ENCODE peak calls at places on chromosomes 16 and 17, in five cellular contexts. R is endodermal cell, V is brain microvascular endothelial cell, W is glutamatergic neuron, I is AG09309. U is an unnamed sample.
A peak's percentile ranks its signal among the peaks of the same experiment; 100 is the strongest.

GRCh38 chr16:12002447-12003006 is 26.0 kb downstream of the SNX29 start:
- DNase-seq in R (no peak), V (peak; percentile 51), W (peak; percentile 46), I (no peak), U (no peak)

GRCh38 chr16:4880006-4880580 is 32.8 kb downstream of the UBN1 start:
- DNase-seq in R (no peak), V (no peak), W (no peak), I (no peak), U (no peak)

GRCh38 chr16:1615761-1616160 is 3.6 kb downstream of the CRAMP1 start:
- DNase-seq in R (no peak), V (no peak), W (no peak), I (no peak), U (no peak)

GRCh38 chr17:69466905-69467630 is 52.6 kb downstream of the MAP2K6 start:
- DNase-seq in R (peak; percentile 95), V (peak; percentile 35), W (peak; percentile 28), I (no peak), U (no peak)

GRCh38 chr16:67326472-67327309 is at the start of the genes KCTD19 and LRRC36:
- DNase-seq in R (peak; percentile 99), V (no peak), W (peak; percentile 95), I (no peak), U (peak; percentile 80)

GRCh38 chr16:27745348-27745747 is 195.4 kb downstream of the KATNIP start:
- DNase-seq in R (no peak), V (peak; percentile 12), W (no peak), I (no peak), U (no peak)

GRCh38 chr17:82358467-82359350 is at the start of gene TEX19:
- DNase-seq in R (peak; percentile 68), V (no peak), W (no peak), I (no peak), U (no peak)

GRCh38 chr17:46013502-46014165 is 14.6 kb downstream of the STH start:
- DNase-seq in R (no peak), V (peak; percentile 20), W (no peak), I (peak; percentile 39), U (no peak)

GRCh38 chr17:65886240-65886639 is 305.7 kb downstream of the CEP112 start:
- DNase-seq in R (no peak), V (no peak), W (no peak), I (peak; percentile 51), U (no peak)

GRCh38 chr17:64319531-64319930 is 56.5 kb upstream of the TEX2 start:
- DNase-seq in R (no peak), V (no peak), W (no peak), I (no peak), U (no peak)

GRCh38 chr17:81380117-81380516 is 15.1 kb upstream of the BAHCC1 start:
- DNase-seq in R (no peak), V (no peak), W (no peak), I (no peak), U (no peak)

GRCh38 chr17:66398059-66398458 is 95.6 kb downstream of the PRKCA start:
- DNase-seq in R (no peak), V (no peak), W (no peak), I (no peak), U (no peak)

GRCh38 chr17:2253768-2254406 is 49.7 kb downstream of the SMG6 start:
- DNase-seq in R (no peak), V (no peak), W (no peak), I (no peak), U (peak; percentile 81)

GRCh38 chr16:86343111-86343642 is 167.2 kb upstream of the FOXF1 start:
- DNase-seq in R (no peak), V (peak; percentile 29), W (no peak), I (no peak), U (no peak)

GRCh38 chr17:5877948-5878347 is 192.2 kb upstream of the WSCD1 start:
- DNase-seq in R (no peak), V (no peak), W (no peak), I (no peak), U (no peak)

GRCh38 chr17:77456951-77457548 is 316.3 kb downstream of the SEC14L1 start:
- DNase-seq in R (no peak), V (no peak), W (no peak), I (no peak), U (no peak)

GRCh38 chr17:63476857-63477470 is at the start of gene ACE:
- DNase-seq in R (peak; percentile 93), V (no peak), W (peak; percentile 63), I (no peak), U (no peak)

GRCh38 chr17:15922586-15922985 is 22.3 kb upstream of the ADORA2B start:
- DNase-seq in R (no peak), V (no peak), W (no peak), I (no peak), U (no peak)

GRCh38 chr17:7445011-7445927 is at the start of gene CHRNB1:
- DNase-seq in R (peak; percentile 98), V (no peak), W (peak; percentile 84), I (no peak), U (peak; percentile 71)

GRCh38 chr16:89921699-89922476 is 1.3 kb upstream of the TUBB3 start:
- DNase-seq in R (peak; percentile 89), V (peak; percentile 93), W (peak; percentile 80), I (peak; percentile 71), U (no peak)

GRCh38 chr16:9476744-9477143 is 385.3 kb downstream of the HAPSTR1 start:
- DNase-seq in R (no peak), V (no peak), W (no peak), I (no peak), U (no peak)
- TF ChIP-seq CTCF in R (no peak), V (no peak), W (no peak), I (no peak), U (no peak)

DNA sequence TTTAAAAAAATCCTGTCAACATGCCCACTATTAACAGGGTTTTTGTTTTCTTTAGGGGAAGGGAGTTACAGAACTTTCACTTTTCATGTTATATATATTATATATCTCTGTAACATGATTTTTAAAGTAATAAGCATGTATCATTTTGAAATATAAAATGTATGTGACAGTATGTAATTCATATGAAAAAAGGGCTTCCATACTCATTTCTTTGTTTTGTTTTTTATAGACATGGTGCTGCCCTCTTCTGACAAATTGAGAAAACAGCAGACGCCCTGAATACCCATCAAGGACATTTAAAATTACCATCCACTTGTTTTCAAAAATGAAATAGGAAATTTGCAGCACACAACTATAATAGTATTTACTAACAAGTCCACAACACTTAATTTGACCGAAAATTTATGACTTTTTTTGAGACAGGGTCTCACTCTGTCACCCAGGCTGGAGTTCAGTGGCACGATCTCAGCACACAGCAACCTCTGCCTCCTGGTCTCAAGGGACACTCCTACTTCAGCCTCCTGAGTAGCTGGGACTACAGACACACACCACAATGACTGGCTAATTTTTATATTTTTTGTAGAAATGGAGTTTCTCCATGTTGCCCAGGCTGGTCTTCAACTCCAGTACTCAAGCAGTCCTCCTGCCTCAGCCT is 30.4 kb downstream of the CFDP1 start:
- DNase-seq in R (no peak), V (peak; percentile 48), W (no peak), I (no peak), U (peak; percentile 46)
- TF ChIP-seq CTCF in R (peak; percentile 84), V (peak; percentile 65), W (peak; percentile 68), I (peak; percentile 58), U (peak; percentile 53)

DNA sequence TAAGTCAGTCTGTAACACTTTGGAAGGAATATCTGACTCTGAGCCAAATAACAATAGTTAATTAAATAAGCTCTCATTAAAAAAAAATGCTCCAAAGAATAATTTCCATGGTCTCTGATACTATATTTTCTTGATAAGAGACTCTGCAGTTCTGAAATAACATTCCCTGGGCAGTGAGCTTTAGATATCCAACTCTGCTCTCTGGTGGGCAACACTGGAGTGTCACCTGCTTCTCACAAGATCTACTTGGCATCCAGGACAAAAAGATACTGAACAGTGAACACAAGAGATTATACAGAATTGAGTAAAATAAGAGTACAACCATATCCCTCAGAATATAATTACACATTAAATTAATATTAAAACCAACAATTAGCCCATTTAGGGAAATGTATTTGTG is 13.7 kb downstream of the BLMH start:
- DNase-seq in R (peak; percentile 77), V (peak; percentile 68), W (peak; percentile 28), I (no peak), U (no peak)
- TF ChIP-seq CTCF in R (peak; percentile 83), V (peak; percentile 67), W (no peak), I (peak; percentile 55), U (peak; percentile 29)

DNA sequence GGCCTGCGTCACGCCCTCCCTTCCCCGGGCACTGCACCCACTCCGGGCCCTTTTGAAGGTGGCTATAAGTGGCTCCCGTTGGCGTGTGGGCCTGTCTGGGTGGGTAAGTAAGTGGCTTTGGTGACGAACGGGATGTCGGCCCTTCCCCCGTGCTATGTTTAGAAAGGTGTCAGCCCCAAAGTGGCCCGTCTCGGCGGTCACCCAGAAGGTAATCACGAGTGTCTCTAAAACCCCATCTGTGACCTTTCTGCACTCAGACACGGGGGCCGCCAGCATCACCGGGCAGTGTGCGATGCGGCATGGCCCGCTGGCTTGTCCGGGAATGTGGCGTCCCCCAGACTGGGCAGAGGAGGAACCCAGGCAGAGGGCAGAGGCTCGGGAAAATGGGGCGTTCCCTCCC is 88.2 kb downstream of the IRX5 start:
- DNase-seq in R (no peak), V (no peak), W (no peak), I (no peak), U (no peak)
- TF ChIP-seq CTCF in R (no peak), V (no peak), W (no peak), I (no peak), U (no peak)

U was measured in GM10248.